ENCODE peak calls at places on chromosome 12, in ten cellular contexts. Z, E, P, L, J, N, R, S, Q and T are unnamed samples.

GRCh38 chr12:29429999-29430698 is 49.2 kb upstream of the ERGIC2 start:
- DNase-seq in Z (no peak), E (no peak), P (no peak), L (no peak), J (no peak), N (no peak), R (no peak), S (no peak), Q (no peak), T (no peak)

GRCh38 chr12:98745578-98746391 is 100.7 kb downstream of the APAF1 start:
- DNase-seq in Z (peak; percentile 57), E (peak; percentile 36), P (no peak), L (no peak), J (no peak), N (no peak), R (no peak), S (no peak), Q (no peak), T (peak; percentile 28)

GRCh38 chr12:131872154-131873046 is 22.0 kb upstream of the ULK1 start:
- DNase-seq in Z (peak; percentile 71), E (peak; percentile 18), P (peak; percentile 68), L (peak; percentile 76), J (peak; percentile 98), N (no peak), R (peak; percentile 74), S (no peak), Q (peak; percentile 12), T (no peak)

GRCh38 chr12:128570191-128571065 is 253.3 kb downstream of the SLC15A4 start:
- DNase-seq in Z (no peak), E (no peak), P (no peak), L (no peak), J (no peak), N (no peak), R (no peak), S (no peak), Q (no peak), T (no peak)

GRCh38 chr12:53004178-53004577 is 2.1 kb upstream of the EIF4B start:
- DNase-seq in Z (no peak), E (no peak), P (no peak), L (peak; percentile 24), J (no peak), N (no peak), R (no peak), S (no peak), Q (no peak), T (no peak)

GRCh38 chr12:95970905-95971304 is 25.2 kb downstream of the HAL start:
- DNase-seq in Z (peak; percentile 42), E (no peak), P (no peak), L (peak; percentile 40), J (no peak), N (no peak), R (no peak), S (no peak), Q (no peak), T (no peak)

GRCh38 chr12:115341442-115341841 is 657.5 kb upstream of the TBX3 start:
- DNase-seq in Z (peak; percentile 96), E (peak; percentile 24), P (peak; percentile 86), L (peak; percentile 97), J (peak; percentile 99), N (peak; percentile 96), R (peak; percentile 100), S (no peak), Q (no peak), T (no peak)

GRCh38 chr12:89863332-89863938 is 154.8 kb upstream of the ATP2B1 start:
- DNase-seq in Z (no peak), E (peak; percentile 33), P (no peak), L (no peak), J (no peak), N (no peak), R (no peak), S (no peak), Q (no peak), T (no peak)

GRCh38 chr12:117380083-117380482 is 18.7 kb upstream of the NOS1 start:
- DNase-seq in Z (no peak), E (no peak), P (no peak), L (no peak), J (no peak), N (no peak), R (no peak), S (no peak), Q (no peak), T (no peak)

GRCh38 chr12:70648831-70649230 is 11.6 kb upstream of the PTPRB start:
- DNase-seq in Z (peak; percentile 64), E (no peak), P (no peak), L (peak; percentile 91), J (peak; percentile 82), N (peak; percentile 75), R (peak; percentile 83), S (no peak), Q (no peak), T (no peak)

GRCh38 chr12:132385923-132386751 is 56.7 kb upstream of the GALNT9 start:
- DNase-seq in Z (no peak), E (no peak), P (no peak), L (no peak), J (no peak), N (no peak), R (no peak), S (no peak), Q (no peak), T (no peak)

GRCh38 chr12:30696486-30696885 is 817 bp upstream of the IPO8 start:
- DNase-seq in Z (no peak), E (peak; percentile 20), P (no peak), L (no peak), J (no peak), N (no peak), R (no peak), S (no peak), Q (no peak), T (no peak)

GRCh38 chr12:57767876-57768275 is 998 bp upstream of the CYP27B1 start:
- DNase-seq in Z (no peak), E (no peak), P (no peak), L (no peak), J (no peak), N (no peak), R (no peak), S (no peak), Q (no peak), T (no peak)

GRCh38 chr12:106631150-106631549 is 48.3 kb downstream of the RFX4 start:
- DNase-seq in Z (no peak), E (no peak), P (no peak), L (no peak), J (no peak), N (no peak), R (no peak), S (no peak), Q (no peak), T (no peak)

GRCh38 chr12:116138380-116138779 is 139.1 kb downstream of the MED13L start:
- DNase-seq in Z (peak; percentile 62), E (no peak), P (no peak), L (peak; percentile 80), J (no peak), N (no peak), R (no peak), S (no peak), Q (no peak), T (no peak)

GRCh38 chr12:89270548-89270947 is 81.8 kb downstream of the DUSP6 start:
- DNase-seq in Z (no peak), E (no peak), P (no peak), L (no peak), J (no peak), N (no peak), R (no peak), S (no peak), Q (no peak), T (no peak)

GRCh38 chr12:7557227-7557626 is 53.6 kb upstream of the CD163 start:
- DNase-seq in Z (no peak), E (no peak), P (no peak), L (no peak), J (no peak), N (no peak), R (no peak), S (no peak), Q (no peak), T (no peak)

GRCh38 chr12:8852119-8852518 is 29.7 kb downstream of the A2ML1 start:
- DNase-seq in Z (no peak), E (no peak), P (no peak), L (no peak), J (no peak), N (no peak), R (no peak), S (no peak), Q (no peak), T (no peak)

GRCh38 chr12:53625373-53625945 is 723 bp downstream of the ATF7 start:
- DNase-seq in Z (no peak), E (no peak), P (no peak), L (no peak), J (no peak), N (no peak), R (no peak), S (no peak), Q (no peak), T (no peak)

GRCh38 chr12:27148373-27148772 is 66.0 kb upstream of the C12orf71 start:
- DNase-seq in Z (no peak), E (no peak), P (no peak), L (no peak), J (no peak), N (no peak), R (no peak), S (no peak), Q (no peak), T (no peak)

GRCh38 chr12:4156317-4156716 is 117.2 kb upstream of the CCND2 start:
- DNase-seq in Z (no peak), E (no peak), P (no peak), L (no peak), J (no peak), N (no peak), R (no peak), S (no peak), Q (no peak), T (no peak)

GRCh38 chr12:43057561-43057960 is 468.0 kb upstream of the PRICKLE1 start:
- DNase-seq in Z (peak; percentile 15), E (no peak), P (no peak), L (peak; percentile 25), J (no peak), N (no peak), R (no peak), S (no peak), Q (no peak), T (no peak)

GRCh38 chr12:39692258-39692853 is 72.8 kb upstream of the ABCD2 start:
- DNase-seq in Z (peak; percentile 2), E (peak; percentile 36), P (no peak), L (no peak), J (no peak), N (no peak), R (no peak), S (no peak), Q (no peak), T (no peak)

GRCh38 chr12:16048511-16048910 is 137.4 kb downstream of the DERA start:
- DNase-seq in Z (no peak), E (no peak), P (no peak), L (no peak), J (no peak), N (no peak), R (no peak), S (no peak), Q (no peak), T (no peak)

GRCh38 chr12:120677765-120678473 is 9.0 kb upstream of the MLEC start:
- DNase-seq in Z (no peak), E (peak; percentile 70), P (peak; percentile 37), L (peak; percentile 13), J (peak; percentile 43), N (no peak), R (no peak), S (no peak), Q (no peak), T (no peak)

GRCh38 chr12:89427508-89428156 is 75.3 kb upstream of the DUSP6 start:
- DNase-seq in Z (no peak), E (no peak), P (no peak), L (peak; percentile 6), J (peak; percentile 8), N (no peak), R (no peak), S (no peak), Q (no peak), T (no peak)

GRCh38 chr12:5713599-5714001 is 231.5 kb downstream of the ANO2 start:
- DNase-seq in Z (no peak), E (no peak), P (no peak), L (no peak), J (no peak), N (no peak), R (no peak), S (no peak), Q (no peak), T (no peak)

GRCh38 chr12:58211211-58211610 is 269.8 kb downstream of the ATP23 start:
- DNase-seq in Z (no peak), E (no peak), P (no peak), L (no peak), J (no peak), N (no peak), R (no peak), S (no peak), Q (no peak), T (no peak)